ENCODE peak calls at places on chromosome 1, in six cellular contexts. K is tibial nerve, Y is testis, I is uterus, N is IMR-90, P is adrenal gland. Z is an unnamed sample.

GRCh38 chr1:41329662-41330587 is 31.3 kb upstream of the FOXO6 start:
- DNase-seq in K (no peak), I (no peak), N (no peak), P (no peak), Y (no peak), Z (no peak)

GRCh38 chr1:75203415-75204277 is 69.5 kb downstream of the LHX8 start:
- DNase-seq in Y (peak; percentile 36), I (no peak), N (peak; percentile 47), K (no peak), P (no peak), Z (no peak)

GRCh38 chr1:246699095-246699735 is 25.0 kb upstream of the SCCPDH start:
- DNase-seq in K (peak; percentile 72), P (peak; percentile 93), I (peak; percentile 81), Y (peak; percentile 91), N (peak; percentile 96), Z (peak; percentile 96)

GRCh38 chr1:202871367-202871766 is 17.6 kb downstream of the RABIF start:
- DNase-seq in K (no peak), N (no peak), Y (no peak), P (no peak), I (no peak), Z (no peak)

GRCh38 chr1:240683576-240683975 is 71.6 kb upstream of the GREM2 start:
- DNase-seq in I (no peak), N (no peak), P (no peak), K (no peak), Y (no peak), Z (peak; percentile 53)

GRCh38 chr1:201761871-201762270 is 67.1 kb upstream of the IPO9 start:
- DNase-seq in N (no peak), Y (no peak), K (no peak), I (no peak), P (no peak), Z (no peak)

GRCh38 chr1:173268786-173269277 is 61.7 kb upstream of the TNFSF4 start:
- DNase-seq in N (no peak), K (no peak), I (no peak), P (no peak), Y (no peak), Z (no peak)

GRCh38 chr1:38131024-38131585 is 84.5 kb upstream of the POU3F1 start:
- DNase-seq in N (peak; percentile 42), Y (no peak), P (no peak), K (no peak), I (no peak), Z (no peak)

GRCh38 chr1:2982615-2983318 is 38.5 kb upstream of the ACTRT2 start:
- DNase-seq in I (no peak), Y (no peak), N (no peak), K (no peak), P (peak; percentile 8), Z (no peak)

GRCh38 chr1:159646687-159647086 is 59.1 kb downstream of the APCS start:
- DNase-seq in K (no peak), Y (no peak), P (no peak), N (no peak), I (no peak), Z (no peak)

GRCh38 chr1:165828103-165828558 is 717 bp downstream of the UCK2 start:
- DNase-seq in I (peak; percentile 29), Y (peak; percentile 66), K (no peak), P (peak; percentile 34), N (peak; percentile 30), Z (no peak)
- TF ChIP-seq POLR2A in I (no peak), Y (no peak), K (no peak), P (no peak), N (no peak), Z (no peak)

GRCh38 chr1:190957565-190957964 is 479.9 kb upstream of the BRINP3 start:
- DNase-seq in P (no peak), Y (no peak), N (peak; percentile 6), K (no peak), I (no peak), Z (no peak)
- TF ChIP-seq CTCF in P (no peak), Y (no peak), N (peak; percentile 15), K (no peak), I (no peak), Z (no peak)

GRCh38 chr1:193120604-193121166 is 1.1 kb upstream of the CDC73 start:
- DNase-seq in N (no peak), Y (no peak), I (no peak), P (no peak), K (no peak), Z (no peak)
- H3K4me3 ChIP-seq in N (peak overlapping the region; percentile 71), Y (peak overlapping the region; percentile 85), I (peak overlapping the region; percentile 70), P (no peak overlapping the region), K (peak overlapping the region; percentile 64), Z (no peak overlapping the region)

GRCh38 chr1:153636312-153636711 is 2.4 kb downstream of the CHTOP start:
- DNase-seq in P (no peak), I (no peak), N (no peak), K (no peak), Y (no peak), Z (no peak)

GRCh38 chr1:153640873-153641272 is 7.0 kb downstream of the CHTOP start:
- DNase-seq in K (no peak), I (no peak), N (no peak), Y (no peak), P (no peak), Z (no peak)

GRCh38 chr1:153642161-153642560 is 8.3 kb downstream of the CHTOP start:
- DNase-seq in Y (no peak), K (no peak), N (no peak), I (no peak), P (no peak), Z (no peak)

GRCh38 chr1:153638261-153638660 is 4.4 kb downstream of the CHTOP start:
- DNase-seq in N (no peak), K (no peak), Y (no peak), P (no peak), I (no peak), Z (no peak)

DNA sequence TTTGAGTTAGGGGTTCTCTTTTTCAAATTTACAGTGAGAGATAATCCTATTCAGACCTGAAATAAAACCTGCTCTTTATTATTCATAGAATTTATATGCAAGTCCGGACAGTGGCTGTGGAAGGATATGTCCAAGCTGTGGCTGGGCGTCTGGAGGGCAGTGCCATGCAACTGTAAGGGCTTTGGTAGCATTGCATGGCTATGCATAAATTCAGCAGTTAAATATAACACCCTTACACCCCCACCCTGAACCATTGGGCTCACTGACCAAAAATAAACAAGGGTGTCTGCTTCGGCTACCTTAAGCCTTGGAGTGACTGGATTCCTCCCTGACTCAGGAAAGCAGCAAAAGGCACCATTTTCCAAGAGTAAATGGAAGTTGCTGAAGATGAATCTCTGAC is 5.4 kb downstream of the CHTOP start:
- DNase-seq in I (no peak), N (no peak), K (no peak), P (no peak), Y (no peak), Z (no peak)
- TF ChIP-seq POLR2A in I (no peak), N (no peak), K (no peak), P (no peak), Y (no peak), Z (no peak)